ENCODE peak calls at places on chromosomes 5 and 9, in seven cellular contexts. T is psoas muscle, J is neural crest cell, B is mucosa of descending colon, S is heart right ventricle, X is endothelial cell, E is GM12865. N is an unnamed sample.

GRCh38 chr9:4497855-4498254 is 7.6 kb downstream of the SLC1A1 start:
- DNase-seq in T (no peak), J (no peak), B (peak), S (no peak), X (no peak), E (peak), N (no peak)

GRCh38 chr9:114643906-114644305 is 13.7 kb downstream of the TEX53 start:
- DNase-seq in T (no peak), J (no peak), B (no peak), S (no peak), X (no peak), E (no peak), N (no peak)

GRCh38 chr5:179405426-179406030 is 60.3 kb upstream of the ADAMTS2 start:
- DNase-seq in T (no peak), J (no peak), B (no peak), S (no peak), X (no peak), E (no peak), N (no peak)

GRCh38 chr5:957730-958485 is 50.7 kb upstream of the NKD2 start:
- DNase-seq in T (peak), J (no peak), B (no peak), S (peak), X (no peak), E (no peak), N (no peak)

GRCh38 chr9:93197670-93198069 is 13.7 kb downstream of the WNK2 start:
- DNase-seq in T (peak), J (no peak), B (peak), S (no peak), X (no peak), E (no peak), N (no peak)

GRCh38 chr5:66089384-66089783 is 54.7 kb upstream of the SREK1 start:
- DNase-seq in T (no peak), J (no peak), B (no peak), S (no peak), X (no peak), E (no peak), N (no peak)

GRCh38 chr5:1651971-1652872 is 128.5 kb upstream of the LPCAT1 start:
- DNase-seq in T (peak), J (no peak), B (no peak), S (no peak), X (no peak), E (no peak), N (no peak)

GRCh38 chr5:154042751-154043150 is 4.0 kb downstream of the MFAP3 start:
- DNase-seq in T (no peak), J (no peak), B (no peak), S (no peak), X (no peak), E (no peak), N (no peak)

GRCh38 chr9:91374939-91375338 is 13.2 kb upstream of the AUH start:
- DNase-seq in T (no peak), J (no peak), B (no peak), S (no peak), X (no peak), E (no peak), N (no peak)

GRCh38 chr5:135861646-135862045 is 27.2 kb downstream of the SLC25A48 start:
- DNase-seq in T (no peak), J (no peak), B (no peak), S (no peak), X (no peak), E (no peak), N (no peak)

GRCh38 chr9:120861935-120862334 is 15.1 kb downstream of the PHF19 start:
- DNase-seq in T (no peak), J (no peak), B (no peak), S (no peak), X (no peak), E (no peak), N (no peak)

GRCh38 chr5:6682239-6682638 is 31.0 kb upstream of the TENT4A start:
- DNase-seq in T (no peak), J (no peak), B (no peak), S (no peak), X (no peak), E (no peak), N (peak)

GRCh38 chr5:67006152-67006848 is 190.3 kb downstream of the CD180 start:
- DNase-seq in T (no peak), J (no peak), B (no peak), S (no peak), X (no peak), E (no peak), N (no peak)

GRCh38 chr5:148482697-148483462 is 99.1 kb downstream of the FBXO38 start:
- DNase-seq in T (peak), J (peak), B (peak), S (peak), X (peak), E (peak), N (peak)

GRCh38 chr9:103674271-103674670 is 419.8 kb upstream of the SMC2 start:
- DNase-seq in T (no peak), J (no peak), B (no peak), S (no peak), X (no peak), E (no peak), N (no peak)

GRCh38 chr9:33225319-33226152 is 14.4 kb upstream of the SPINK4 start:
- DNase-seq in T (no peak), J (peak), B (peak), S (peak), X (peak), E (peak), N (peak)

GRCh38 chr5:143657814-143658395 is 154.1 kb upstream of the HMHB1 start:
- DNase-seq in T (no peak), J (no peak), B (no peak), S (no peak), X (no peak), E (no peak), N (no peak)

GRCh38 chr5:33736510-33736909 is 155.3 kb downstream of the ADAMTS12 start:
- DNase-seq in T (no peak), J (no peak), B (no peak), S (no peak), X (no peak), E (no peak), N (no peak)

GRCh38 chr5:155085282-155085990 is 71.9 kb downstream of the KIF4B start:
- DNase-seq in T (no peak), J (no peak), B (no peak), S (no peak), X (no peak), E (no peak), N (no peak)

GRCh38 chr5:88778736-88779135 is 104.2 kb downstream of the MEF2C start:
- DNase-seq in T (no peak), J (no peak), B (no peak), S (no peak), X (no peak), E (no peak), N (no peak)

GRCh38 chr9:113233146-113233545 is 11.8 kb downstream of the SLC31A1 start:
- DNase-seq in T (no peak), J (no peak), B (no peak), S (no peak), X (no peak), E (no peak), N (no peak)

GRCh38 chr9:138105123-138105415 is 227.5 kb downstream of the CACNA1B start:
- DNase-seq in T (no peak), J (no peak), B (no peak), S (no peak), X (no peak), E (no peak), N (no peak)

GRCh38 chr5:174504266-174504726 is 220.1 kb upstream of the MSX2 start:
- DNase-seq in T (no peak), J (no peak), B (no peak), S (no peak), X (no peak), E (no peak), N (no peak)

GRCh38 chr5:133811168-133811567 is 157.3 kb downstream of the C5orf15 start:
- DNase-seq in T (no peak), J (no peak), B (no peak), S (no peak), X (no peak), E (no peak), N (no peak)

GRCh38 chr5:149944666-149945065 is at the start of gene PDE6A:
- DNase-seq in T (no peak), J (no peak), B (no peak), S (no peak), X (no peak), E (no peak), N (no peak)

GRCh38 chr9:112006361-112007020 is 109.9 kb downstream of the UGCG start:
- DNase-seq in T (no peak), J (no peak), B (no peak), S (no peak), X (no peak), E (no peak), N (peak)

GRCh38 chr9:70004310-70004709 is 39.3 kb upstream of the MAMDC2 start:
- DNase-seq in T (no peak), J (no peak), B (no peak), S (no peak), X (no peak), E (no peak), N (no peak)

GRCh38 chr9:136115206-136115605 is 3.5 kb downstream of the TMEM250 start:
- DNase-seq in T (no peak), J (no peak), B (no peak), S (no peak), X (no peak), E (no peak), N (no peak)

GRCh38 chr9:20786807-20787206 is 102.7 kb downstream of the FOCAD start:
- DNase-seq in T (peak), J (no peak), B (no peak), S (no peak), X (no peak), E (no peak), N (no peak)

GRCh38 chr5:31052937-31053658 is 140.4 kb upstream of the CDH6 start:
- DNase-seq in T (no peak), J (no peak), B (no peak), S (no peak), X (no peak), E (no peak), N (no peak)

GRCh38 chr5:72857396-72857795 is 40.9 kb downstream of the TNPO1 start:
- DNase-seq in T (no peak), J (no peak), B (no peak), S (no peak), X (no peak), E (no peak), N (no peak)

GRCh38 chr5:10788358-10788757 is 27.3 kb upstream of the DAP start:
- DNase-seq in T (no peak), J (no peak), B (no peak), S (no peak), X (no peak), E (no peak), N (no peak)

GRCh38 chr9:120845255-120845654 is 2.5 kb upstream of the PSMD5 start:
- DNase-seq in T (no peak), J (no peak), B (no peak), S (no peak), X (no peak), E (no peak), N (no peak)

GRCh38 chr9:130042931-130043653 is at the start of gene FNBP1:
- DNase-seq in T (peak), J (peak), B (peak), S (peak), X (peak), E (peak), N (peak)

GRCh38 chr9:6433405-6433804 is 20.4 kb downstream of the UHRF2 start:
- DNase-seq in T (no peak), J (no peak), B (no peak), S (no peak), X (no peak), E (no peak), N (no peak)

GRCh38 chr9:96453625-96454024 is 3.7 kb downstream of the HABP4 start:
- DNase-seq in T (no peak), J (no peak), B (peak), S (peak), X (no peak), E (peak), N (no peak)
- TF ChIP-seq CTCF in T (peak), J (peak), B (no peak), S (peak), X (no peak), E (peak), N (peak)

GRCh38 chr5:61641748-61642565 is 309.9 kb downstream of the ZSWIM6 start:
- DNase-seq in T (no peak), J (no peak), B (peak), S (no peak), X (no peak), E (no peak), N (no peak)
- TF ChIP-seq CTCF in T (no peak), J (no peak), B (no peak), S (no peak), X (no peak), E (peak), N (no peak)

DNA sequence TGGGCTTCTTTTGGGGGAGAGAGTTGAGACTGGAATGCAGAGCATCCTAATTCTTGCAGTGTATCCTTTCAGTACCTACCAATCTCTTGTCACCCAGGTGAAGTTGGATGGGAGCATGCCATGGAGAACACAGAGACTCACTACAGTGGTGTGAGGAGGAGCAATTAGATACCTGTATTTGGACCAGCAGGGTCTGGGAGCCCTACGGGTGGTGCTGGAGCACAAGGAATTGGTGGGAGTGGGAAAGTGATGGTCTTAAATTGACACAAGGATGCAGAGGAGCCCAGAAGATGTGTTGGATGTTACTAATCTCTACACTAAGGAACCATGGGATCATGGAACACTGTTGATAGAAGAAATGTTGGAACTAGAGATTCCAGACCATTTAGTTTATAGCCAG is 212.7 kb downstream of the CHSY3 start:
- DNase-seq in T (no peak), J (no peak), B (no peak), S (no peak), X (no peak), E (no peak), N (no peak)
- TF ChIP-seq CTCF in T (no peak), J (no peak), B (no peak), S (no peak), X (no peak), E (no peak), N (no peak)

GRCh38 chr9:134858051-134858841 is 22.4 kb upstream of the FCN2 start:
- DNase-seq in T (no peak), J (no peak), B (no peak), S (no peak), X (no peak), E (peak), N (no peak)
- TF ChIP-seq CTCF in T (no peak), J (no peak), B (no peak), S (peak), X (no peak), E (peak), N (no peak)

GRCh38 chr5:95172659-95173058 is 112.2 kb downstream of the MCTP1 start:
- DNase-seq in T (no peak), J (no peak), B (no peak), S (no peak), X (no peak), E (no peak), N (no peak)

GRCh38 chr5:95181650-95182049 is 103.2 kb downstream of the MCTP1 start:
- DNase-seq in T (no peak), J (no peak), B (no peak), S (no peak), X (no peak), E (no peak), N (no peak)

GRCh38 chr5:95178046-95178651 is 106.7 kb downstream of the MCTP1 start:
- DNase-seq in T (no peak), J (peak), B (no peak), S (no peak), X (no peak), E (peak), N (peak)
- TF ChIP-seq CTCF in T (no peak), J (peak), B (no peak), S (no peak), X (no peak), E (peak), N (peak)

GRCh38 chr5:159049844-159050318 is 49.8 kb downstream of the EBF1 start:
- DNase-seq in T (no peak), J (no peak), B (no peak), S (peak), X (no peak), E (peak), N (no peak)
- TF ChIP-seq CTCF in T (peak), J (peak), B (no peak), S (peak), X (no peak), E (peak), N (no peak)

N was measured in nephron progenitor cell.